ENCODE peak calls at places on chromosomes 1 and 21, in four cellular contexts. F, Q, K and W are unnamed samples.

GRCh38 chr1:91828007-91828321 is 58.0 kb downstream of the TGFBR3 start:
- ATAC-seq in F (peak), Q (no peak), K (no peak), W (no peak)

GRCh38 chr1:203081465-203082355 is 4.1 kb downstream of the MYOG start:
- ATAC-seq in F (no peak), Q (no peak), K (no peak), W (no peak)

GRCh38 chr1:6025269-6026094 is 20.2 kb upstream of the KCNAB2 start:
- ATAC-seq in F (peak), Q (peak), K (peak), W (no peak)

GRCh38 chr1:10216148-10216749 is 5.9 kb downstream of the KIF1B start:
- ATAC-seq in F (no peak), Q (no peak), K (no peak), W (no peak)

GRCh38 chr1:99657213-99658030 is 11.5 kb downstream of the PALMD start:
- ATAC-seq in F (no peak), Q (no peak), K (peak), W (no peak)

GRCh38 chr1:12407050-12407961 is 177.5 kb downstream of the VPS13D start:
- ATAC-seq in F (peak), Q (peak), K (no peak), W (peak)

GRCh38 chr1:43799656-43800629 is 92.6 kb downstream of the ST3GAL3 start:
- ATAC-seq in F (no peak), Q (no peak), K (no peak), W (no peak)

GRCh38 chr21:39088831-39089380 is 94.3 kb downstream of the PSMG1 start:
- ATAC-seq in F (no peak), Q (peak), K (no peak), W (peak)

GRCh38 chr1:150476754-150477153 is 10.5 kb upstream of the TARS2 start:
- ATAC-seq in F (no peak), Q (no peak), K (no peak), W (no peak)

GRCh38 chr1:239947789-239948188 is 143.9 kb upstream of the FMN2 start:
- ATAC-seq in F (no peak), Q (no peak), K (no peak), W (no peak)

GRCh38 chr1:232602622-232603021 is 27.3 kb downstream of the SIPA1L2 start:
- ATAC-seq in F (no peak), Q (no peak), K (no peak), W (no peak)

GRCh38 chr1:8408151-8408839 is 90.4 kb downstream of the SLC45A1 start:
- ATAC-seq in F (no peak), Q (no peak), K (peak), W (peak)

GRCh38 chr21:36863260-36863659 is 103.2 kb downstream of the HLCS start:
- ATAC-seq in F (no peak), Q (no peak), K (no peak), W (no peak)

GRCh38 chr1:3270403-3271245 is 183.8 kb upstream of the ARHGEF16 start:
- ATAC-seq in F (no peak), Q (peak), K (no peak), W (peak)

GRCh38 chr1:199463521-199464127 is 563.9 kb upstream of the NR5A2 start:
- ATAC-seq in F (peak), Q (peak), K (peak), W (no peak)

GRCh38 chr1:213596729-213597128 is 391.0 kb upstream of the PROX1 start:
- ATAC-seq in F (no peak), Q (no peak), K (no peak), W (no peak)

GRCh38 chr21:44973598-44973997 is 33.8 kb downstream of the SLX9 start:
- ATAC-seq in F (no peak), Q (no peak), K (no peak), W (no peak)
- TF ChIP-seq EP300 in F (no peak), Q (no peak), K (no peak), W (no peak)

DNA sequence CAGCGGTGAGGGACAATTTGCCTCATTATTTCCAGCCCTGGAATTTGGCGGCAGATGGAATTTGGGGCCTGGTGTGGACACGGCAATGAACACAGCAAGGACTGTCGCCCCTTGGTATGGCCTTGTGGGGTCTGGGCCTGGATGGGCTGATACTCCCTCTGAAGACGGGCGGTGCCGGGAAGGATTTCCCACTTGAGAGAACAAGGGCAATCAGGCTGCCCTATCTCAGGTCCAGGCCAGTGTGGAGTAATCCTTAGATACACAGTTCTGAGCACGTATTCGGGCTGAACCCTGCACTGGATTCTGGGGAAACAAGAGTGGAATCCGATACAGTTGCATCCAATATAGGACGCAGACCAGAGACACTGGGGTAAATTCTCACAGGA is 177.7 kb downstream of the TRABD2B start:
- ATAC-seq in F (no peak), Q (peak), K (no peak), W (no peak)
- TF ChIP-seq POLR2A in F (no peak), Q (no peak), K (no peak), W (no peak)

GRCh38 chr1:115547661-115548060 is 94.1 kb upstream of the VANGL1 start:
- ATAC-seq in F (no peak), Q (no peak), K (no peak), W (no peak)

GRCh38 chr1:115544131-115544530 is 97.6 kb upstream of the VANGL1 start:
- ATAC-seq in F (no peak), Q (no peak), K (no peak), W (no peak)

GRCh38 chr1:115545096-115545720 is 96.6 kb upstream of the VANGL1 start:
- ATAC-seq in F (peak), Q (peak), K (no peak), W (no peak)

GRCh38 chr1:115546846-115547245 is 94.9 kb upstream of the VANGL1 start:
- ATAC-seq in F (no peak), Q (no peak), K (no peak), W (no peak)

DNA sequence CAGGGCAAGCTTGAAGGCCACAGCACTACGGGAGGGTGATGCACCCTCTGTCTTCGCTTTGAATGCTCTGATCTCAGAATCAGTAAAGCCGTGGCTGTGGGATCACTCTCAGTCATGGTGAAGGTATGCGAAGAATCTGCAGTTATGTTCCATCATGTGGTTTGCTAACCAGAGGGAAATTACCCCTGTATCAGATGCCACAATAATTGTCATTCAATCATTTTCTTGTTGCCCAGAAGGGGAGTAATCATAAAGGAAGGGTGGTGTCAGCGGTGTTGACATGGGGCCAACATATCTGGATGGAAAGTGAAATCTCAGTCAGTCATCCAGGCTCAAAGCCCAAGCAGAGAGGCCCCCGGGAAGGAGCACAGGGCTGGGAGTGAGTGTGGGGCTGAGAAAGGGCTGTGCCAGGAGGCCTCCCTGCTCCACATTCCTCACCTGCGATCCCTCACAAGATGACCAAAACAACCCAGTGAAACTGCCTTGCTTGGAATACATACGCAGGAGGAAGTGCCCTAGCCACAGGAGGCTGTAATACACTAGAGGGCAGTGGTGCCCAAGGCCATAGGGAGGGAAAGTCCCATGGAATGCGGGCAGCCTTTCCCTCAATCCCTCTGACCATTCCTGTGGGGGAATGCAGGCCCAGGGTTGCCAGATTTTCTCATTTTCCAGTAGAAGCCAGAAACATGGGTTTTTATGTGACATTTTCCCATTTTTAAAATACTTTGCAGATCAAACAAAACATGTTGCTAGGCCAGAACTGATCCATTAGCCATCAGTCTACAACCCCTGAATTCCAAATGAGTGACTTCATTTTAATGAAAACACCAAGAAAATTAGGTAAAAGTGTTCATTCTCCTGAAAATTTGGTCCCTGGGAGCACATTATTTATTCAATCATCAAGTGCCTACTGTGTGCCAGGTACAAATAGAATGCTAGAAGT is 95.7 kb upstream of the VANGL1 start:
- ATAC-seq in F (peak), Q (peak), K (peak), W (peak)
- TF ChIP-seq EP300 in F (peak), Q (no peak), K (no peak), W (no peak)

GRCh38 chr1:37622131-37622530 is 12.6 kb downstream of the RSPO1 start:
- ATAC-seq in F (no peak), Q (no peak), K (no peak), W (no peak)
- TF ChIP-seq POLR2A in F (no peak), Q (no peak), K (no peak), W (no peak)

GRCh38 chr1:231335663-231336602 is 1.7 kb downstream of the EXOC8 start:
- ATAC-seq in F (no peak), Q (peak), K (no peak), W (no peak)

GRCh38 chr1:231338270-231339128 is at the start of gene SPRTN:
- ATAC-seq in F (peak), Q (peak), K (peak), W (peak)

GRCh38 chr1:231337043-231337471 is 595 bp downstream of the EXOC8 start:
- ATAC-seq in F (peak), Q (peak), K (peak), W (no peak)

GRCh38 chr1:231334952-231335351 is 2.7 kb downstream of the EXOC8 start:
- ATAC-seq in F (no peak), Q (no peak), K (no peak), W (no peak)

GRCh38 chr1:231337472-231338269 is at the start of gene EXOC8:
- ATAC-seq in F (peak), Q (peak), K (peak), W (peak)
- TF ChIP-seq EP300 in F (no peak), Q (no peak), K (no peak), W (no peak)

GRCh38 chr1:57195436-57195941 is 228.4 kb downstream of the DAB1 start:
- ATAC-seq in F (no peak), Q (no peak), K (no peak), W (no peak)
- TF ChIP-seq POLR2A in F (no peak), Q (no peak), K (no peak), W (no peak)

DNA sequence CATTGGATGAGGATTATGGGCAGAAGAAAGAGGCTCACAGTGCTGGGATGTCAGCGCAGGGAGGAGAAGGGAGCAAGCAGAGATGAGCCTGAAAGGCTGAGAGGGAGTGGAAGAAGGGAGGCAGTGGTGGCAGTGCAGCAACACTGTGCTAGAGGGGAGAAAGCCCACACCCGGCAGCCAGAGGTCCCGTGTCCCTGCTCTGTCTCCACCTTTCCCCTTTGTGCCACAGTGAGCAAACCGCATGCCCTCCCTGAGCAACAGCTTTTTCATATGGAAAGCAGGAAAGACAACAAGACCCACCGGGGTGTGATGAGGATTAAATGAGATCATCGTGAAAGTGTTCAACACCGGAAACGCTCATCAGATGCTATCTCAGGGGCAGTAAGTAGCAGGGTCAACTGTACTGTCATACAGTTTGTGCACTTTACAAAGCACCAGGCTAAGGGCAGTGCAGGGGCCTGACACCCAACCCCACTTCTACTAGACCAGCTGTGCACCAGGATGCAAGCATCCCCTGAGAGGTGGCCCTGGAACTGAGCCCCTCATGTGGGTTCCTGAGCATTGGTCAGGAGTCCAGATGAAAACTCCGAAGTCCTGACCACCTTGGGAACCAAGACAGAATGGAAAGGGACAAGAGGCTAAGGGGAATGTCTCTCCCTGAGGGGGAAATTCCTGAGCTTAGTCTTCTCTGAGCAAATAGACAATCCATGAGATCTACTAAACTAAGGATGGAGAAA is 9.1 kb downstream of the NHLH1 start:
- ATAC-seq in F (peak), Q (peak), K (peak), W (peak)
- TF ChIP-seq EP300 in F (no peak), Q (no peak), K (no peak), W (no peak)